ENCODE peak calls at places on chromosomes 4 and X, in six cellular contexts. R is MM.1S, V is tibial artery, Y is neuronal stem cell, X is IMR-90, A is WERI-Rb-1. J is an unnamed sample.

GRCh38 chr4:183659919-183660318 is 826 bp downstream of the TRAPPC11 start:
- DNase-seq in A (no peak), X (peak; percentile 7), V (no peak), R (no peak), Y (no peak), J (peak; percentile 14)

GRCh38 chrX:35664838-35665237 is 133.3 kb upstream of the MAGEB16 start:
- DNase-seq in A (no peak), R (no peak), V (no peak), X (no peak), Y (no peak), J (no peak)

GRCh38 chr4:116796022-116796421 is 289.4 kb downstream of the TRAM1L1 start:
- DNase-seq in R (no peak), V (no peak), X (no peak), Y (no peak), A (no peak), J (peak; percentile 13)

GRCh38 chrX:108199691-108200090 is 108.1 kb downstream of the ATG4A start:
- DNase-seq in A (peak; percentile 18), X (peak; percentile 22), R (peak; percentile 29), Y (no peak), V (no peak), J (peak; percentile 39)

GRCh38 chr4:92189146-92189545 is 114.6 kb upstream of the GRID2 start:
- DNase-seq in X (no peak), R (no peak), Y (no peak), A (no peak), V (no peak), J (no peak)

GRCh38 chr4:41844327-41844726 is 90.9 kb upstream of the TMEM33 start:
- DNase-seq in R (no peak), A (no peak), X (no peak), V (no peak), Y (no peak), J (no peak)

GRCh38 chr4:146053901-146054300 is 115.3 kb upstream of the ZNF827 start:
- DNase-seq in V (no peak), X (peak; percentile 11), R (no peak), Y (no peak), A (no peak), J (no peak)

GRCh38 chr4:173217727-173218126 is 49.1 kb downstream of the GALNT7 start:
- DNase-seq in X (peak; percentile 83), Y (no peak), V (no peak), R (no peak), A (no peak), J (no peak)

GRCh38 chr4:182600093-182600492 is 317.1 kb downstream of the DCTD start:
- DNase-seq in X (peak; percentile 64), R (no peak), Y (no peak), V (no peak), A (no peak), J (no peak)

GRCh38 chrX:136666088-136666487 is 18.1 kb downstream of the CD40LG start:
- DNase-seq in A (no peak), R (peak; percentile 90), V (no peak), X (no peak), Y (no peak), J (no peak)

GRCh38 chr4:161564230-161564834 is 599.5 kb downstream of the FSTL5 start:
- DNase-seq in X (peak; percentile 23), R (peak; percentile 25), Y (no peak), V (no peak), A (no peak), J (no peak)

GRCh38 chrX:9816094-9816700 is 30.0 kb downstream of the SHROOM2 start:
- DNase-seq in R (no peak), X (no peak), Y (no peak), V (no peak), A (no peak), J (no peak)

GRCh38 chr4:16027626-16028025 is 56.2 kb downstream of the PROM1 start:
- DNase-seq in Y (no peak), V (no peak), X (peak; percentile 7), A (no peak), R (no peak), J (no peak)

GRCh38 chrX:103063918-103064434 is at the start of gene BEX1:
- DNase-seq in A (peak; percentile 83), R (no peak), X (no peak), V (no peak), Y (peak; percentile 43), J (peak; percentile 70)

GRCh38 chrX:143664302-143664701 is 28.4 kb upstream of the SLITRK4 start:
- DNase-seq in X (no peak), V (no peak), Y (no peak), R (peak; percentile 50), A (no peak), J (no peak)

GRCh38 chr4:159075531-159075932 is 27.3 kb upstream of the RAPGEF2 start:
- DNase-seq in R (no peak), V (no peak), Y (no peak), A (no peak), X (no peak), J (no peak)

GRCh38 chr4:54543088-54543795 is 114.5 kb upstream of the KIT start:
- DNase-seq in X (peak; percentile 94), A (no peak), R (no peak), Y (no peak), V (no peak), J (no peak)

GRCh38 chrX:149830192-149830873 is 48.6 kb downstream of the MAGEA9 start:
- DNase-seq in A (no peak), Y (peak; percentile 45), X (peak; percentile 17), V (no peak), R (no peak), J (peak; percentile 56)

GRCh38 chr4:115249808-115250207 is 136.4 kb upstream of the NDST4 start:
- DNase-seq in X (no peak), R (no peak), V (no peak), Y (no peak), A (no peak), J (no peak)

GRCh38 chrX:150897371-150898319 is 823 bp downstream of the CD99L2 start:
- DNase-seq in A (peak; percentile 63), X (no peak), R (peak; percentile 56), V (no peak), Y (no peak), J (peak; percentile 71)

GRCh38 chr4:95833652-95834276 is 6.1 kb upstream of the PDHA2 start:
- DNase-seq in Y (no peak), R (no peak), X (no peak), V (no peak), A (no peak), J (no peak)

GRCh38 chr4:184472540-184473264 is 1.6 kb downstream of the IRF2 start:
- DNase-seq in Y (peak; percentile 58), X (peak; percentile 51), A (peak; percentile 75), V (peak; percentile 91), R (peak; percentile 59), J (peak; percentile 91)

GRCh38 chr4:55947254-55947882 is 1.4 kb upstream of the CEP135 start:
- DNase-seq in R (peak; percentile 43), V (no peak), X (peak; percentile 36), A (no peak), Y (no peak), J (no peak)

GRCh38 chr4:88952081-88952480 is 104.9 kb downstream of the FAM13A start:
- DNase-seq in X (no peak), V (no peak), A (no peak), Y (no peak), R (no peak), J (no peak)

GRCh38 chr4:153116801-153117200 is 87.4 kb upstream of the TRIM2 start:
- DNase-seq in A (no peak), R (no peak), X (no peak), V (no peak), Y (no peak), J (no peak)
- H3K4me3 ChIP-seq in A (no peak overlapping the region), R (no peak overlapping the region), X (no peak overlapping the region), V (no peak overlapping the region), Y (no peak overlapping the region), J (no peak overlapping the region)

GRCh38 chr4:190016369-190017289 is 10.4 kb downstream of the FRG2 start:
- DNase-seq in A (no peak), V (no peak), R (no peak), Y (no peak), X (no peak), J (peak; percentile 28)
- H3K27me3 ChIP-seq in A (peaks cover 76% of the 10 kb centered on the region), V (peaks cover 80% of the 10 kb centered on the region), R (no peaks in the 10 kb centered on the region), Y (peaks cover 53% of the 10 kb centered on the region), X (peaks cover 60% of the 10 kb centered on the region), J (peaks cover 90% of the 10 kb centered on the region)

GRCh38 chr4:113943085-113943484 is 36.4 kb downstream of the ARSJ start:
- DNase-seq in Y (no peak), R (no peak), X (no peak), A (no peak), V (no peak), J (no peak)

GRCh38 chr4:113941836-113942235 is 37.6 kb downstream of the ARSJ start:
- DNase-seq in Y (no peak), A (no peak), R (no peak), V (no peak), X (no peak), J (no peak)

GRCh38 chr4:113947484-113947883 is 32.0 kb downstream of the ARSJ start:
- DNase-seq in V (no peak), X (no peak), R (no peak), A (no peak), Y (no peak), J (no peak)

GRCh38 chr4:113943863-113944262 is 35.6 kb downstream of the ARSJ start:
- DNase-seq in A (no peak), X (peak; percentile 50), Y (no peak), R (no peak), V (no peak), J (no peak)

DNA sequence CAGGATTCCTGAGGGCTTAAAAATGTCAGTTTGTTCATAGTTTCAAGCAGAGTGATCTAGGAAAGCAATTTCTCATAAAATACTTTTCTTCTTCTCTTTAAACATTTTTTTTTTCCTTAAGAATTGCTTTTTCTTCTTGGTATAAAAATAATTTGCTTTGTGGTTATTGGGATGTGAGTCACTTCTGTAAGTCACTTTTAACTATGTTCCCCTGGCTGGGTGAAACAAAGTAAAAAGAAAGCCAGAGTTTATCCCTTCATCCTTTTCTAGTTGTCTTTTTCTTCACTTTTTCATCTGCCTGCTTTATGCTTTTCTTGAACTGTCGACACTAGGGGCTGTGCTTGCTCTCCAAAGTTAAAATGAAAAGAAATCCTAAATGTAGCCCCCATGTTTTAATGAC is 33.5 kb downstream of the ARSJ start:
- DNase-seq in X (peak; percentile 71), V (no peak), R (no peak), A (no peak), Y (no peak), J (no peak)
- H3K36me3 ChIP-seq in X (peaks cover 4% of the 10 kb centered on the region), V (no peaks in the 10 kb centered on the region), R (no peaks in the 10 kb centered on the region), A (no peaks in the 10 kb centered on the region), Y (no peaks in the 10 kb centered on the region), J (no peaks in the 10 kb centered on the region)

DNA sequence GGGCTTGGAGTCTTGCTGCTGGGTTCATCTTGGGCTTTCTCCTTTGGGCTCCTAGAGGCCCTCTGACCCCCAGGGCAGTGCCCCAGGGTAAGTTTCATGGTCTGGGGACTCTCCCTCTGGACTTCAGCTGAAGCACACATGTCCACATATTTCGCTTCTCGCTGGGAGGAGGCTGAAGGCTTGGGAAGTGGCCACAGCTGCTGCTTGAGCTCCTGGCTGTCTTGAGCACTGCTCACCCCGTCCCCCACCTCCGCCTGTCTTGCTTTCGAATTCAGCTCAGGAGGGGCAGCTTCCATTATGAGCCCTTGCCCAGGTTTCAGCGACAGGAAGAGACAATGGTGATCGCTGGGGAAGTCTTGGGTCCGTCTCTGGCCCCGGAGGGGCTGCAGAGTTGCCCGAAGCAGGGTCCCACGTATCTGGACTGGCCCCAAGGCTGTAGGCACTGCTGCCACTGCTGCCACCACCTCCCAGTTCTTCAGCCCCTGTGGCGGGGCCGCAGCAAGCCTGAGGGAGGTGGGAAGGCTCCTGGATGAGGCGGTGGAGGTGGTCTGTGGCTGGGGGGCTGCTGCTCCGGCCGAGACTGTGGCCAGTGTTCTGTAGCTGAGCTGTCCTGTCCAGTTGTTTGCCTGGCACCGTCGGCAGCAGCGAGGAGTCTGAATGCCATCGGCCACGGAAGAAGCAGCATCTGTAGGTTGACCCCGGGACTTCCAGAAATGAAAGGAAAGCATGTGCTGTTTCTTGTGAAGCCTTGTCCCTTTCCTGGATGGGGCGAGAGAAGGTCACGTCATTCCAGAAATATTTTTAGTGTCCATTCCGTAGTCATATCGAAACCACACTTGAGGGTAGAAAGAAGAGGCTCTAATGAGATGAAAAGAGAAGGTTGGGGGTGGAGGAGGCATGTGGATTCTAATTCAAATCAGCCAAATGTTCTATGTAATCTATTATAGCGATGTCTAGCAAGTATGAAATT is 3.4 kb downstream of the C4orf54 start:
- DNase-seq in A (no peak), R (no peak), X (no peak), V (no peak), Y (no peak), J (no peak)
- H3K4me3 ChIP-seq in A (no peak overlapping the region), R (no peak overlapping the region), X (no peak overlapping the region), V (no peak overlapping the region), Y (no peak overlapping the region), J (no peak overlapping the region)

J was measured in H7.